ENCODE peak calls at places on chromosomes 12 and 14, in six cellular contexts. P is HepG2, O is PC-3, T is GM12878, M is PC-9, I is GM23248. K is an unnamed sample.

GRCh38 chr12:100919116-100919515 is 124.5 kb downstream of the ANO4 start:
- DNase-seq in M (no peak), I (peak; percentile 61), P (no peak), T (no peak), O (no peak), K (peak; percentile 34)

GRCh38 chr14:22252591-22253178 is 336.3 kb downstream of the DAD1 start:
- DNase-seq in I (peak; percentile 1), T (no peak), M (no peak), O (no peak), P (no peak), K (no peak)

GRCh38 chr12:14841761-14842160 is 1.6 kb downstream of the ART4 start:
- DNase-seq in T (no peak), O (peak; percentile 79), M (peak; percentile 70), I (peak; percentile 61), P (peak; percentile 85), K (peak; percentile 78)

GRCh38 chr12:109462868-109463692 is 14.0 kb downstream of the KCTD10 start:
- DNase-seq in P (peak; percentile 63), T (no peak), I (peak; percentile 96), M (peak; percentile 90), O (peak; percentile 94), K (peak; percentile 99)

GRCh38 chr14:63940387-63940786 is 87.6 kb downstream of the SYNE2 start:
- DNase-seq in O (no peak), M (no peak), T (no peak), P (no peak), I (no peak), K (no peak)

GRCh38 chr12:13588574-13588973 is 392.0 kb downstream of the EMP1 start:
- DNase-seq in P (no peak), O (no peak), M (no peak), T (peak; percentile 13), I (no peak), K (no peak)

GRCh38 chr12:111445311-111446043 is 39.8 kb downstream of the SH2B3 start:
- DNase-seq in P (no peak), T (no peak), O (no peak), M (no peak), I (peak; percentile 33), K (no peak)

GRCh38 chr14:74510211-74510931 is 16.8 kb downstream of the ISCA2 start:
- DNase-seq in P (peak; percentile 25), M (no peak), T (no peak), O (no peak), I (peak; percentile 80), K (peak; percentile 42)

GRCh38 chr12:90410962-90411361 is 544.0 kb downstream of the CCER1 start:
- DNase-seq in O (no peak), I (no peak), M (no peak), P (no peak), T (no peak), K (no peak)

GRCh38 chr14:34498684-34499412 is 36.8 kb upstream of the SPTSSA start:
- DNase-seq in I (peak; percentile 34), O (peak; percentile 82), T (no peak), P (peak; percentile 86), M (peak; percentile 48), K (peak; percentile 45)

GRCh38 chr12:46005151-46005797 is 14.9 kb upstream of the SCAF11 start:
- DNase-seq in M (no peak), P (no peak), I (peak; percentile 43), O (peak; percentile 34), T (no peak), K (no peak)

GRCh38 chr14:85562630-85563029 is 32.7 kb downstream of the FLRT2 start:
- DNase-seq in P (no peak), T (no peak), I (no peak), O (no peak), M (no peak), K (no peak)

DNA sequence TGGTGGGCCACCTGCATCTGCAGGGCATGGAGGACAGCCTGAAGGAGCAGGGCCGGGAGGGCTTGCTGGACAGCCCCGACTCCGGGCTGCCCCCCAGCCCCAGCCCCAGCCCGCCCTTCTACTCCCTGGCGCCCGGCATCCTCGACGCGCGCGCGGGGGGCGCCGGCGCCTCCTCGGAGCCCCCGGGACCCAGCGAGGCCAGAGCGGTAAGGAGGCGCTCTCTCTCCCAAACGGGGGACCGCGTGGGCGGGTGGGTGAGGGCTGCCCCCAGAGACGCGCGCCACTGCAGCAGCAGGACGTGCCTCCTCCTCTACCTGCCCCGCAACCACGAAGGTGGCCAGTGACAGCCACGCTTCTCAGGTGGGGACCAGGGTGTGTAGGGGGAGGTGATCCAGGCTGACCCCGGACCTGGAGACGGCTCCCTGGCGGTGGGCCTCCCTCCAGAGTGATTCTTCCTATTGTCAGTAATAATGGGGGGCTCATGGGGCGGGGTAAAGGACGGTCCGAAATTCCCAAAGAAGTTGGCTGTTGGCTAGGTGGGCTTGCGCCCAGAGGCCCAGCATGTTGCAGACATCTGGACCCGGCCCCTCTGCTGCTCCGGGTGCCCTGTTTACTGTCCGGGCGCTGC is 652 bp downstream of the RFLNA start:
- DNase-seq in P (no peak), T (no peak), M (no peak), I (no peak), O (no peak), K (no peak)
- TF ChIP-seq EZH2 in P (no peak), T (no peak), M (no peak), I (peak; percentile 42), O (no peak), K (peak; percentile 72)

GRCh38 chr12:6825398-6826124 is 2.6 kb upstream of the P3H3 start:
- DNase-seq in I (peak; percentile 85), T (no peak), M (peak; percentile 68), P (peak; percentile 67), O (peak; percentile 84), K (peak; percentile 74)

GRCh38 chr12:6822461-6823135 is 977 bp downstream of the GPR162 start:
- DNase-seq in O (no peak), I (no peak), M (no peak), T (no peak), P (no peak), K (no peak)

GRCh38 chr12:6824962-6825381 is 3.2 kb upstream of the P3H3 start:
- DNase-seq in P (no peak), I (peak; percentile 75), T (no peak), O (peak; percentile 26), M (no peak), K (no peak)

GRCh38 chr12:6823161-6824084 is 1.8 kb downstream of the GPR162 start:
- DNase-seq in O (no peak), P (no peak), I (no peak), M (no peak), T (no peak), K (no peak)

GRCh38 chr12:6824085-6824800 is 2.6 kb downstream of the GPR162 start:
- DNase-seq in M (no peak), T (no peak), I (no peak), P (no peak), O (no peak), K (no peak)
- TF ChIP-seq EZH2 in M (no peak), T (no peak), I (no peak), P (no peak), O (no peak), K (no peak)

GRCh38 chr12:114679452-114679875 is 4.5 kb downstream of the TBX3 start:
- DNase-seq in I (peak; percentile 25), O (peak; percentile 30), T (no peak), M (no peak), P (no peak), K (peak; percentile 60)
- TF ChIP-seq EZH2 in I (no peak), O (no peak), T (no peak), M (no peak), P (no peak), K (no peak)

GRCh38 chr14:103221781-103222358 is 98.6 kb downstream of the TNFAIP2 start:
- DNase-seq in O (no peak), P (no peak), M (no peak), T (no peak), I (no peak), K (no peak)

GRCh38 chr14:103216857-103217256 is 93.6 kb downstream of the TNFAIP2 start:
- DNase-seq in P (no peak), T (no peak), M (no peak), I (no peak), O (no peak), K (no peak)

GRCh38 chr14:103217538-103217937 is 94.3 kb downstream of the TNFAIP2 start:
- DNase-seq in M (no peak), I (no peak), T (no peak), P (no peak), O (no peak), K (no peak)

GRCh38 chr14:103220982-103221641 is 97.9 kb downstream of the TNFAIP2 start:
- DNase-seq in T (no peak), O (no peak), P (no peak), I (no peak), M (no peak), K (no peak)

DNA sequence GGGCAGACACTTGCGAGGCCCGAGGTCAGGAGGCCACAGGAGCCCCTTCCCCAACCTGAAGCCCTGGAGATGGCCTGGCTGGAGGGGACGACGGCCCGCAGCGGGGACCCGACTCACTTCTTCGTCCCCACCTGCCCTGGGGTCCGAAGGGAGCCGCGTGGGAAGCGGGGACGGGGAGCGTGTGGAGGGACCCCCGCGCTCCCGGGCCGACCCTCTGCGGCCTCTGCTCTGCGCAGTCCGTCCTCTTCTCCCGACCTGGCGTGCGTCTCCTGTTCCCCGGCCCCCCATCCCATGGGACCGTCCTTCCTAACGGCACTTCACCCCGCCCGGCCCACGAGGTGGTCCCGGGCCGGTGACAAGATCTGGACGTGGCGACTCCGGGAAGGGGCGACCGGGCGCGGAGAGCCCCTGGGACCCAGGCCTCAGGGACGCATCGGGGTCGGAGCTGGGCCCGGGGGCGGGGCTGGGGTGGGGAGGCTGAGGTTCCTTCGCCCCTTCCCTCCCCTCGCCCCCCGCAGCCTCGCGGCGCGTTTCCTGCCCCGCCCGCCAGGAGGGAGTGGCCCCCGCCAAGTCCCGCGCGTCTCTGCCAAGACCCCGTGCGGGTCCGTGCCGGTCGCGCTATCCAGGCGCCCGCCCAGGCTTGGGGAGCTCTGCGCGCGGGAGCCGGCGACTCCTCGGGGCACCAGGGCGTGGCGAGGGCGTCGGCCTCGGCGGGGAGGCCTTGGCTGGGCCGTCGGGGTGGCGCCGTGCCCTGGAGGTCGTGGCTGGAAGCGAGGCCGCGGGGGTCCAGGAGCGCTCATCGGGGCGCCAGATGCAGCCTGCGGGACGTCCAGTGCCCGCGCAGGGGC is 97.1 kb downstream of the TNFAIP2 start:
- DNase-seq in I (peak; percentile 40), P (no peak), O (no peak), M (no peak), T (no peak), K (no peak)
- TF ChIP-seq EZH2 in I (no peak), P (no peak), O (no peak), M (no peak), T (no peak), K (no peak)

DNA sequence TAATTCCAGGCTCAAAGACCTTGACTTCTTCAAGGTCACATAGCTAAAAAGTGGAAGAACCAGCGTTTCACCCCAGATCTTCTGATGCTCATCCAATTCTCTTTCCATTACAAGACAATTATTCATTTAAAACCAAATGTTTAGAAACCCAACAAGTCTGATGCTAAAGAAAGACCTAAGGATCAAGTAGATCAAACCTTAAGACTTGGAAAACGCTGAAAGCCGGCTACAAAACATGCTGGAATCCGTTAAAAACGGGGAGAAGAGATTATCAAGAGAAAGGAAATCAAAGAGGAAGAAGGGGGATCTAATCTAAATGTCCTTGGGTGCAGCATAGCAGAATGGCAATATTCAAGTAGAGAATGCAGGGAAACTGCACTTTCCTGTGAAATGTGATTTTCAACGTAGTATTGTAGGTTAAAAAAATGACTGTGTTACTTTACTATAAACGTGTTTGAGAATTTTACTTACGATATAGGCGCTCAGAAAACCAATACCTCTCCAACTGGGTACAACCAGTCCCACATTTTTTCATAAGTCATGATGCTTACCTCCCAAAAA is 1.3 kb downstream of the PPP1R13B start:
- DNase-seq in O (no peak), P (no peak), T (no peak), M (no peak), I (no peak), K (no peak)
- TF ChIP-seq EZH2 in O (no peak), P (no peak), T (no peak), M (no peak), I (no peak), K (no peak)